ENCODE peak calls at places on chromosomes 3 and 15, in eight cellular contexts. F is H1, X is stomach, Z is HepG2, A is upper lobe of left lung, C is suprapubic skin, Y is vagina, W is GM12878. T is an unnamed sample.

GRCh38 chr3:142929109-142929508 is 34.4 kb downstream of the PAQR9 start:
- DNase-seq in F (no peak), X (peak; percentile 53), Z (peak; percentile 55), A (no peak), C (no peak), Y (no peak), W (no peak), T (no peak)

GRCh38 chr3:42701371-42702065 is 1.1 kb downstream of the HHATL start:
- DNase-seq in F (peak; percentile 31), X (peak; percentile 54), Z (peak; percentile 27), A (peak; percentile 86), C (peak; percentile 76), Y (no peak), W (no peak), T (no peak)

GRCh38 chr3:59313365-59313764 is 263.5 kb upstream of the CFAP20DC start:
- DNase-seq in F (no peak), X (peak; percentile 54), Z (peak; percentile 7), A (peak; percentile 22), C (no peak), Y (no peak), W (no peak), T (peak; percentile 4)

GRCh38 chr3:141275032-141275422 is 43.4 kb downstream of the PXYLP1 start:
- DNase-seq in F (no peak), X (no peak), Z (peak; percentile 24), A (no peak), C (no peak), Y (no peak), W (no peak), T (no peak)

GRCh38 chr3:181906338-181906737 is 194.6 kb downstream of the SOX2 start:
- DNase-seq in F (no peak), X (no peak), Z (no peak), A (no peak), C (no peak), Y (no peak), W (no peak), T (no peak)

GRCh38 chr3:19946291-19946831 is 536 bp upstream of the RAB5A start:
- DNase-seq in F (peak; percentile 17), X (no peak), Z (no peak), A (no peak), C (no peak), Y (no peak), W (no peak), T (no peak)

GRCh38 chr15:78372880-78373279 is 32.7 kb downstream of the CRABP1 start:
- DNase-seq in F (no peak), X (peak; percentile 71), Z (peak; percentile 24), A (no peak), C (no peak), Y (no peak), W (no peak), T (no peak)

GRCh38 chr3:39870706-39871105 is 61.3 kb downstream of the MYRIP start:
- DNase-seq in F (no peak), X (no peak), Z (no peak), A (no peak), C (no peak), Y (no peak), W (no peak), T (no peak)

GRCh38 chr3:71089271-71089670 is 494.3 kb downstream of the FOXP1 start:
- DNase-seq in F (no peak), X (no peak), Z (no peak), A (no peak), C (no peak), Y (no peak), W (no peak), T (no peak)

GRCh38 chr3:143328459-143328858 is 208.9 kb downstream of the CHST2 start:
- DNase-seq in F (no peak), X (no peak), Z (no peak), A (no peak), C (no peak), Y (no peak), W (no peak), T (no peak)

GRCh38 chr15:90425726-90426346 is 37.8 kb downstream of the IQGAP1 start:
- DNase-seq in F (no peak), X (no peak), Z (no peak), A (no peak), C (no peak), Y (no peak), W (no peak), T (no peak)

GRCh38 chr3:131349946-131350347 is 31.6 kb upstream of the NUDT16 start:
- DNase-seq in F (no peak), X (no peak), Z (no peak), A (no peak), C (no peak), Y (no peak), W (no peak), T (no peak)

GRCh38 chr15:74400313-74400850 is 32.9 kb upstream of the CYP11A1 start:
- DNase-seq in F (no peak), X (no peak), Z (no peak), A (no peak), C (no peak), Y (no peak), W (no peak), T (no peak)

GRCh38 chr3:134480546-134480945 is 5.2 kb downstream of the ANAPC13 start:
- DNase-seq in F (no peak), X (no peak), Z (no peak), A (no peak), C (no peak), Y (no peak), W (no peak), T (no peak)

GRCh38 chr3:134483195-134483890 is 2.4 kb downstream of the ANAPC13 start:
- DNase-seq in F (no peak), X (no peak), Z (no peak), A (no peak), C (no peak), Y (no peak), W (no peak), T (no peak)

GRCh38 chr3:134482622-134483021 is 3.2 kb downstream of the ANAPC13 start:
- DNase-seq in F (no peak), X (no peak), Z (no peak), A (no peak), C (no peak), Y (no peak), W (no peak), T (no peak)

GRCh38 chr3:134477938-134478337 is 7.8 kb downstream of the ANAPC13 start:
- DNase-seq in F (no peak), X (no peak), Z (no peak), A (no peak), C (no peak), Y (no peak), W (no peak), T (no peak)

DNA sequence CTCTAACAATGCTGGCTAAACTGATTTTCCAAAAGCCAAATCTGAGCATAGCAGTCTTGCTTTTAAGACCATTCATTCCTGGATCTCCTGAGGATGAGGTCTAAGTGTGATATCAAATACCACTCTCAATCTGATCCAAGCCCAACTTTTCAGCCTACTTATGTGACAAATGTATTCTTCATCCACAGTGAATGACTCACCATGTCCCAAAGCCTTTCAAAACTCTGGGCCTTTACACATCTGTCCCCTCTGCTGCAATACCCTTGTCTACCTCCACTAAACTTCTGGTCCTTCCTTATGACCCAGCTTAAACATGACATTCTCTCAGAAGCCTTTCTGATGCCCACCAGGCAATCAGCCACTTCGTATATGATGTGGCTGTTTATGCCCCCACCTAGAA is 4.6 kb downstream of the ANAPC13 start:
- DNase-seq in F (no peak), X (no peak), Z (no peak), A (no peak), C (no peak), Y (no peak), W (no peak), T (no peak)
- TF ChIP-seq POLR2AphosphoS5 in F (no peak), X (no peak), Z (no peak), A (no peak), C (no peak), Y (no peak), W (no peak), T (no peak)

DNA sequence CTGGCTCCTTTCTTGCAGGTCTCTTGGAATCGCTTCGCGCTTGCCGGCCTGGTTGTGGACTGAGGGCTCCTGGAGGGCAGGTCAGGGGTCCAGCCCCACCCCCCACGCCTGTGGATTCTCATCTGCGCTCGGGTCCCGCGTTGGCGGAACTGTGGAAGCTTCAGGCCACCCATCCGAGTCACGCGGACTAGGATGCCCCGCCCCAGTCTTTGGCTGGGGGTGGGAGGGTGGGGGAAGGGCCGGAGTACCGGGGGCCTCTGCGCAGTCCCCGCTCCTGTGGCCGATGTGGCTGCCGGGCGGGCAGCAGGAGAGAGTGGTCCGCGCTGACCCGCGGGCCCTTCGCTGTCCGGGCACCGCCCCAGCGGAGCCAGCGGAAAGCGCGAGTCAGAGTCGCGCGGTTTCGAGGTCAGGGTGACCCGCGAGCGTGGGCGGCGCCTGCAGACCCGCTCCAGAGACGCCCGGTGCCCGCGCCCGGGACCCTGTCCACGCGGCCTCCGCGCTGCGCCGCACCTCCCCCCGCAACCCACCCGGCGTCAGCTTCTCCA is 114.2 kb downstream of the KLF13 start:
- DNase-seq in F (no peak), X (peak; percentile 42), Z (no peak), A (peak; percentile 92), C (peak; percentile 82), Y (no peak), W (no peak), T (no peak)
- TF ChIP-seq POLR2A in F (no peak), X (no peak), Z (no peak), A (no peak), C (no peak), Y (no peak), W (peak; percentile 72), T (no peak)

GRCh38 chr3:37980477-37981347 is 9.9 kb upstream of the VILL start:
- DNase-seq in F (no peak), X (no peak), Z (no peak), A (no peak), C (no peak), Y (no peak), W (no peak), T (no peak)

GRCh38 chr3:37984051-37984450 is 6.5 kb upstream of the VILL start:
- DNase-seq in F (no peak), X (no peak), Z (no peak), A (no peak), C (no peak), Y (no peak), W (no peak), T (peak; percentile 57)

GRCh38 chr3:37984596-37984995 is 6.0 kb upstream of the VILL start:
- DNase-seq in F (no peak), X (no peak), Z (no peak), A (no peak), C (no peak), Y (no peak), W (no peak), T (no peak)

GRCh38 chr3:37981348-37981664 is 9.3 kb upstream of the VILL start:
- DNase-seq in F (no peak), X (no peak), Z (no peak), A (no peak), C (no peak), Y (no peak), W (no peak), T (no peak)

DNA sequence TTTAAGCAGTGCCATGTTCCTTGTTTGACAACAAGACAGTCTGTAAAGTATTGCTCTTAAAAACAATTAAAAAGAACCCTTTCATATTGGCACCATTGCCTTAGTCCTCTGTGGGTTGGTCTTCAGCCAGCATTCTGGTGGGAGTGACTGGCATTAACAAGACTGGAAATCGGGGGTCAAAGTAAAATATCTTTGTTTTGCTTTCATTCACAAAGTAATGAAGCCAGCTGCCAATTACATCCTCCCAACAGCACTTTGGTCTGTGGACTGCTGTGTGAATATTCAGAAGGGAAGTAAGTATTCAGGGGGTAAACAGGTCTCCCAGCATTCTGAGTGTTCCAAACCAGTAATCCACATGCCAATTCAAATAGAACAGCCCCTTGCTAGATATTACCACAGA is 8.2 kb upstream of the VILL start:
- DNase-seq in F (no peak), X (no peak), Z (no peak), A (no peak), C (no peak), Y (no peak), W (no peak), T (no peak)
- H3K4me1 ChIP-seq in F (no peaks in the 10 kb centered on the region), X (peaks cover 20% of the 10 kb centered on the region), Z (peaks cover 44% of the 10 kb centered on the region), A (peaks cover 10% of the 10 kb centered on the region), C (peaks cover 26% of the 10 kb centered on the region), Y (no peaks in the 10 kb centered on the region), W (no peaks in the 10 kb centered on the region), T (peaks cover 10% of the 10 kb centered on the region)

GRCh38 chr15:36808401-36809160 is 229.2 kb downstream of the CDIN1 start:
- DNase-seq in F (no peak), X (peak; percentile 37), Z (peak; percentile 3), A (no peak), C (no peak), Y (no peak), W (no peak), T (peak; percentile 26)
- TF ChIP-seq POLR2AphosphoS5 in F (no peak), X (peak; percentile 58), Z (no peak), A (no peak), C (no peak), Y (no peak), W (no peak), T (peak; percentile 40)

T was measured in prostate gland.